ENCODE peak calls at places on chromosomes 3 and 15, in five cellular contexts. One of them, this sample, is unnamed.

GRCh38 chr3:119562307-119562961 is 3.0 kb upstream of the CD80 start:
- DNase-seq in T-helper 2 cell: peak; percentile 15
- DNase-seq in ELF-1: no peak
- DNase-seq in Ammon's horn: no peak
- DNase-seq in right atrium auricular region: no peak
- DNase-seq in this sample: no peak

GRCh38 chr3:48090166-48090939 is 74.1 kb upstream of the MAP4 start:
- DNase-seq in T-helper 2 cell: no peak
- DNase-seq in ELF-1: peak; percentile 29
- DNase-seq in Ammon's horn: no peak
- DNase-seq in right atrium auricular region: no peak
- DNase-seq in this sample: no peak

GRCh38 chr3:115072265-115073008 is 74.7 kb downstream of the ZBTB20 start:
- DNase-seq in T-helper 2 cell: no peak
- DNase-seq in ELF-1: no peak
- DNase-seq in Ammon's horn: no peak
- DNase-seq in right atrium auricular region: no peak
- DNase-seq in this sample: no peak

GRCh38 chr3:88991496-88991895 is 115.9 kb upstream of the EPHA3 start:
- DNase-seq in T-helper 2 cell: no peak
- DNase-seq in ELF-1: no peak
- DNase-seq in Ammon's horn: no peak
- DNase-seq in right atrium auricular region: no peak
- DNase-seq in this sample: no peak

GRCh38 chr15:33279613-33280205 is 31.1 kb upstream of the RYR3 start:
- DNase-seq in T-helper 2 cell: no peak
- DNase-seq in ELF-1: no peak
- DNase-seq in Ammon's horn: no peak
- DNase-seq in right atrium auricular region: no peak
- DNase-seq in this sample: no peak

GRCh38 chr3:173708191-173708590 is 310.6 kb downstream of the NLGN1 start:
- DNase-seq in T-helper 2 cell: no peak
- DNase-seq in ELF-1: no peak
- DNase-seq in Ammon's horn: no peak
- DNase-seq in right atrium auricular region: no peak
- DNase-seq in this sample: no peak

GRCh38 chr3:29212789-29213433 is 68.0 kb upstream of the RBMS3 start:
- DNase-seq in T-helper 2 cell: no peak
- DNase-seq in ELF-1: no peak
- DNase-seq in Ammon's horn: no peak
- DNase-seq in right atrium auricular region: no peak
- DNase-seq in this sample: no peak

GRCh38 chr3:194134231-194134756 is 1.7 kb upstream of the HES1 start:
- DNase-seq in T-helper 2 cell: peak; percentile 27
- DNase-seq in ELF-1: no peak
- DNase-seq in Ammon's horn: no peak
- DNase-seq in right atrium auricular region: peak; percentile 69
- DNase-seq in this sample: no peak

GRCh38 chr3:133896002-133896761 is 500 bp upstream of the RAB6B start:
- DNase-seq in T-helper 2 cell: no peak
- DNase-seq in ELF-1: peak; percentile 47
- DNase-seq in Ammon's horn: no peak
- DNase-seq in right atrium auricular region: no peak
- DNase-seq in this sample: peak; percentile 52

GRCh38 chr3:45462522-45463262 is 74.3 kb downstream of the LARS2 start:
- DNase-seq in T-helper 2 cell: peak; percentile 18
- DNase-seq in ELF-1: no peak
- DNase-seq in Ammon's horn: no peak
- DNase-seq in right atrium auricular region: no peak
- DNase-seq in this sample: no peak

GRCh38 chr15:35115155-35115725 is 30.1 kb upstream of the NANOGP8 start:
- DNase-seq in T-helper 2 cell: no peak
- DNase-seq in ELF-1: no peak
- DNase-seq in Ammon's horn: no peak
- DNase-seq in right atrium auricular region: no peak
- DNase-seq in this sample: peak; percentile 36